ENCODE peak calls at places on chromosomes 3 and 15, in nine cellular contexts. M is COR-L47; C is HTR-8/SVneo; D is frontal cortex; R is H7; W is renal cortical epithelial cell; G is stimulated activated CD8-positive, alpha-beta memory T cell treated with anti-CD3 and anti-CD28 coated beads, Interleukin-7, amount 100 ng/mL, for 1 hour; Y is GM12865; B is NCI-H1694 treated with DMSO at 0.1 percent for 48 hours. U is an unnamed sample.
A peak's percentile ranks its signal among the peaks of the same experiment; 100 is the strongest.

GRCh38 chr15:51069983-51070382 is 24.7 kb downstream of the TNFAIP8L3 start:
- DNase-seq in M (no peak), C (no peak), D (no peak), R (no peak), W (no peak), G (no peak), Y (no peak), B (no peak), U (no peak)

GRCh38 chr15:100842756-100843730 is 36.6 kb upstream of the ALDH1A3 start:
- DNase-seq in M (no peak), C (no peak), D (no peak), R (no peak), W (no peak), G (no peak), Y (no peak), B (no peak), U (peak; percentile 67)

GRCh38 chr3:8773941-8774542 is 4.6 kb upstream of the OXTR start:
- DNase-seq in M (no peak), C (no peak), D (no peak), R (no peak), W (no peak), G (no peak), Y (no peak), B (no peak), U (no peak)

GRCh38 chr15:100918690-100919480 is at the start of gene LRRK1:
- DNase-seq in M (no peak), C (peak; percentile 50), D (peak; percentile 48), R (peak; percentile 88), W (peak; percentile 23), G (no peak), Y (peak; percentile 66), B (no peak), U (no peak)

GRCh38 chr15:45083223-45083622 is 30.7 kb downstream of the DUOX2 start:
- DNase-seq in M (no peak), C (no peak), D (no peak), R (no peak), W (no peak), G (no peak), Y (no peak), B (no peak), U (no peak)

GRCh38 chr3:122969585-122970453 is 57.7 kb downstream of the SEMA5B start:
- DNase-seq in M (no peak), C (no peak), D (no peak), R (no peak), W (peak; percentile 97), G (no peak), Y (no peak), B (peak; percentile 72), U (no peak)

GRCh38 chr3:167976880-167977498 is 118.7 kb downstream of the GOLIM4 start:
- DNase-seq in M (no peak), C (no peak), D (no peak), R (no peak), W (no peak), G (no peak), Y (no peak), B (no peak), U (no peak)

GRCh38 chr3:130934442-130935089 is 40.7 kb downstream of the ATP2C1 start:
- DNase-seq in M (no peak), C (no peak), D (no peak), R (no peak), W (no peak), G (no peak), Y (no peak), B (no peak), U (no peak)

GRCh38 chr3:8652323-8652987 is 7.9 kb upstream of the SSUH2 start:
- DNase-seq in M (no peak), C (no peak), D (no peak), R (no peak), W (no peak), G (no peak), Y (no peak), B (no peak), U (no peak)

GRCh38 chr3:129602730-129603560 is 3.5 kb downstream of the PLXND1 start:
- DNase-seq in M (no peak), C (peak; percentile 89), D (no peak), R (peak; percentile 79), W (peak; percentile 71), G (no peak), Y (no peak), B (no peak), U (peak; percentile 92)

GRCh38 chr15:55789066-55789660 is 46.2 kb upstream of the PRTG start:
- DNase-seq in M (no peak), C (no peak), D (no peak), R (peak; percentile 78), W (no peak), G (no peak), Y (peak; percentile 40), B (no peak), U (no peak)

GRCh38 chr3:22361465-22361864 is 610.5 kb upstream of the ZNF385D start:
- DNase-seq in M (no peak), C (no peak), D (no peak), R (no peak), W (no peak), G (no peak), Y (no peak), B (no peak), U (no peak)

GRCh38 chr3:143442761-143443477 is 323.3 kb downstream of the CHST2 start:
- DNase-seq in M (no peak), C (no peak), D (no peak), R (no peak), W (peak; percentile 86), G (no peak), Y (no peak), B (no peak), U (no peak)

GRCh38 chr3:86986666-86987420 is 4.1 kb downstream of the VGLL3 start:
- DNase-seq in M (no peak), C (no peak), D (no peak), R (no peak), W (no peak), G (no peak), Y (no peak), B (no peak), U (no peak)

GRCh38 chr3:51955893-51956770 is 951 bp downstream of the GPR62 start:
- DNase-seq in M (no peak), C (no peak), D (peak; percentile 88), R (peak; percentile 96), W (no peak), G (no peak), Y (no peak), B (peak; percentile 21), U (no peak)

GRCh38 chr3:49415931-49416601 is 3.8 kb downstream of the TCTA start:
- DNase-seq in M (no peak), C (no peak), D (no peak), R (no peak), W (no peak), G (peak; percentile 27), Y (peak; percentile 83), B (no peak), U (no peak)

GRCh38 chr15:77608774-77609173 is 23.9 kb downstream of the LINGO1 start:
- DNase-seq in M (no peak), C (no peak), D (peak; percentile 23), R (peak; percentile 57), W (no peak), G (no peak), Y (no peak), B (no peak), U (no peak)

GRCh38 chr3:197394464-197395321 is 96.3 kb upstream of the DLG1 start:
- DNase-seq in M (no peak), C (peak; percentile 97), D (no peak), R (peak; percentile 8), W (peak; percentile 92), G (peak; percentile 1), Y (peak; percentile 96), B (no peak), U (no peak)

GRCh38 chr3:181700168-181701087 is 11.3 kb upstream of the SOX2 start:
- DNase-seq in M (peak; percentile 93), C (peak; percentile 47), D (peak; percentile 58), R (peak; percentile 75), W (peak; percentile 65), G (no peak), Y (peak; percentile 76), B (peak; percentile 78), U (no peak)

GRCh38 chr3:175336406-175337133 is 477.4 kb downstream of the NAALADL2 start:
- DNase-seq in M (peak; percentile 89), C (no peak), D (no peak), R (no peak), W (peak; percentile 16), G (no peak), Y (no peak), B (no peak), U (no peak)

GRCh38 chr3:75272708-75273107 is 391.4 kb upstream of the FRG2C start:
- DNase-seq in M (no peak), C (no peak), D (no peak), R (no peak), W (peak; percentile 31), G (no peak), Y (no peak), B (no peak), U (no peak)

GRCh38 chr15:69826818-69827174 is 270.9 kb downstream of the TLE3 start:
- DNase-seq in M (no peak), C (peak; percentile 25), D (no peak), R (no peak), W (no peak), G (no peak), Y (no peak), B (no peak), U (no peak)

U was measured in osteocyte.